ENCODE peak calls at places on chromosomes 16 and 17, in four cellular contexts. I is mesenchymal stem cell, R is trophoblast cell, T is H1. N is an unnamed sample.

GRCh38 chr16:86367291-86368072 is 142.8 kb upstream of the FOXF1 start:
- DNase-seq in T (no peak), I (no peak), R (no peak), N (no peak)

GRCh38 chr16:71927383-71927782 is 32.1 kb downstream of the IST1 start:
- DNase-seq in T (no peak), R (peak; percentile 32), I (peak; percentile 80), N (no peak)

GRCh38 chr16:56369202-56369601 is 56.1 kb downstream of the AMFR start:
- DNase-seq in T (no peak), I (no peak), R (no peak), N (no peak)

GRCh38 chr17:13134106-13134505 is 116.3 kb upstream of the ELAC2 start:
- DNase-seq in T (no peak), R (no peak), I (no peak), N (no peak)

GRCh38 chr16:585351-585750 is 4.5 kb upstream of the RAB40C start:
- DNase-seq in I (no peak), T (no peak), R (no peak), N (no peak)

GRCh38 chr17:81869221-81870154 is 1.6 kb downstream of the ARHGDIA start:
- DNase-seq in R (no peak), I (peak; percentile 70), T (no peak), N (no peak)

GRCh38 chr17:71553381-71553780 is 567.4 kb upstream of the SOX9 start:
- DNase-seq in R (no peak), T (no peak), I (no peak), N (no peak)

GRCh38 chr17:47698749-47699535 is 5.0 kb downstream of the TBKBP1 start:
- DNase-seq in T (no peak), I (peak; percentile 53), R (peak; percentile 29), N (peak; percentile 54)

GRCh38 chr16:72673118-72673517 is 374.8 kb downstream of the ZFHX3 start:
- DNase-seq in T (no peak), I (peak; percentile 18), R (no peak), N (no peak)

GRCh38 chr17:40530988-40531971 is 29.9 kb upstream of the TNS4 start:
- DNase-seq in I (no peak), T (no peak), R (peak; percentile 84), N (no peak)

GRCh38 chr17:19867094-19867653 is 562 bp downstream of the ULK2 start:
- DNase-seq in T (no peak), I (peak; percentile 71), R (no peak), N (peak; percentile 54)

GRCh38 chr17:50909765-50910661 is 43.9 kb upstream of the TOB1 start:
- DNase-seq in T (no peak), R (no peak), I (no peak), N (no peak)

GRCh38 chr16:1135459-1135825 is 17.5 kb upstream of the CACNA1H start:
- DNase-seq in T (no peak), I (no peak), R (no peak), N (no peak)

GRCh38 chr17:30002088-30002487 is 60.7 kb downstream of the EFCAB5 start:
- DNase-seq in T (no peak), R (no peak), I (no peak), N (no peak)

GRCh38 chr17:29568331-29569244 is at the start of gene TP53I13:
- DNase-seq in I (peak; percentile 87), T (no peak), R (peak; percentile 60), N (peak; percentile 86)

GRCh38 chr17:73855933-73856332 is 211.7 kb upstream of the SDK2 start:
- DNase-seq in T (no peak), I (no peak), R (no peak), N (no peak)

GRCh38 chr17:47289302-47289701 is 34.5 kb upstream of the EFCAB13 start:
- DNase-seq in R (no peak), I (no peak), T (no peak), N (no peak)

GRCh38 chr17:15501788-15502187 is 34.4 kb upstream of the CDRT4 start:
- DNase-seq in R (no peak), I (no peak), T (no peak), N (no peak)

GRCh38 chr17:5219536-5219935 is 15.1 kb downstream of the SCIMP start:
- DNase-seq in R (peak; percentile 85), I (no peak), T (no peak), N (no peak)

GRCh38 chr17:65202833-65203571 is 65.8 kb downstream of the RGS9 start:
- DNase-seq in T (no peak), R (no peak), I (no peak), N (no peak)

GRCh38 chr16:31471241-31471874 is 594 bp upstream of the TGFB1I1 start:
- DNase-seq in I (peak; percentile 32), R (no peak), T (no peak), N (no peak)

GRCh38 chr16:73315645-73316044 is 267.7 kb upstream of the ZFHX3 start:
- DNase-seq in T (no peak), R (no peak), I (no peak), N (no peak)

GRCh38 chr16:55552621-55553020 is 13.9 kb upstream of the CAPNS2 start:
- DNase-seq in I (peak; percentile 67), R (peak; percentile 12), T (no peak), N (no peak)

GRCh38 chr16:48053346-48053745 is 102.4 kb downstream of the ABCC12 start:
- DNase-seq in I (peak; percentile 58), R (peak; percentile 84), T (no peak), N (peak; percentile 36)

GRCh38 chr17:80851277-80851925 is 140.2 kb upstream of the CHMP6 start:
- DNase-seq in I (no peak), R (no peak), T (no peak), N (no peak)

GRCh38 chr17:34723875-34724274 is 144.5 kb downstream of the TMEM132E start:
- DNase-seq in T (no peak), R (no peak), I (no peak), N (no peak)

GRCh38 chr17:4003501-4004421 is 39.5 kb upstream of the ATP2A3 start:
- DNase-seq in I (no peak), R (no peak), T (no peak), N (no peak)

GRCh38 chr16:47851026-47851610 is 304.7 kb downstream of the ABCC12 start:
- DNase-seq in I (no peak), T (no peak), R (no peak), N (no peak)

GRCh38 chr16:70430667-70431536 is 8.0 kb downstream of the ST3GAL2 start:
- DNase-seq in R (peak; percentile 54), T (no peak), I (peak; percentile 55), N (no peak)

GRCh38 chr16:9337262-9338032 is 246.0 kb downstream of the HAPSTR1 start:
- DNase-seq in R (no peak), T (no peak), I (no peak), N (no peak)

GRCh38 chr16:84720180-84720579 is 20.4 kb downstream of the USP10 start:
- DNase-seq in T (no peak), I (no peak), R (no peak), N (no peak)

GRCh38 chr17:75530837-75531723 is 5.6 kb downstream of the LLGL2 start:
- DNase-seq in R (no peak), I (no peak), T (no peak), N (no peak)
- H2BK12ac ChIP-seq in R (no peak overlapping the region), I (no peak overlapping the region), T (no peak overlapping the region), N (no peak overlapping the region)

DNA sequence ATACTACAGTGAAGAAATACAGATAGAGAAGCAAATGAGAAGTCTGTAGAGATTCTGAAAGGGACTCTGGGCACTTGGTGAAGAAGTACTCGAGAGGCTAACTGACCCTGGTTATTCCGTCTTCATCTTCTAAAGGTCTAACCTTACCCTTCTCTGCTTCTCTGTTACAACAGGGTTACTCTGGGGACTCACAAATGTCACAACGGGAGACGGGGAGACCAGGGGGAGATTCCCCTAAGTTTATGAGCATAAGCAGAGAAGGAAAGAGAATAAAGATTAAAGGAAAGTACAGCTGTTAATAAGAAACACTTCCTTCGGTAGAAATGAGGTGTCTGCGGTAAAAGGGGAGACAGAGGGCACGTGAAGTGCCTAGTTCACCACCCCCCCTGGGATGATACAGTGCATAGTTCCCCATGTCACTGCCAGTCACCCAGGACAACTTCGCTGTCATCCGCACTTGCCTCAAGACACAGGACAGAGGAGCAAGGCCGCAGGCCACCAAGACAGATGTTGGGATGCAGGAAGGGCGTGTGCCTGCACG is 75.2 kb upstream of the TRAP1 start:
- DNase-seq in R (no peak), I (no peak), T (no peak), N (no peak)
- H3K36me3 ChIP-seq in R (peaks cover 37% of the 10 kb centered on the region), I (peaks cover 32% of the 10 kb centered on the region), T (peaks cover 22% of the 10 kb centered on the region), N (peaks cover 24% of the 10 kb centered on the region)

GRCh38 chr17:1487939-1488825 is 4.3 kb downstream of the MYO1C start:
- DNase-seq in R (peak; percentile 84), T (no peak), I (peak; percentile 88), N (peak; percentile 89)
- H2BK12ac ChIP-seq in R (peak overlapping the region; percentile 21), T (peak overlapping the region; percentile 88), I (peak overlapping the region; percentile 44), N (no peak overlapping the region)

GRCh38 chr17:6868579-6868978 is 37.0 kb upstream of the TEKT1 start:
- DNase-seq in I (no peak), T (no peak), R (peak; percentile 20), N (no peak)
- H3K36me3 ChIP-seq in I (no peaks in the 10 kb centered on the region), T (no peaks in the 10 kb centered on the region), R (no peaks in the 10 kb centered on the region), N (no peaks in the 10 kb centered on the region)

GRCh38 chr16:5709889-5710288 is 612.3 kb upstream of the EEF2KMT start:
- DNase-seq in T (peak; percentile 19), R (no peak), I (no peak), N (peak; percentile 69)

DNA sequence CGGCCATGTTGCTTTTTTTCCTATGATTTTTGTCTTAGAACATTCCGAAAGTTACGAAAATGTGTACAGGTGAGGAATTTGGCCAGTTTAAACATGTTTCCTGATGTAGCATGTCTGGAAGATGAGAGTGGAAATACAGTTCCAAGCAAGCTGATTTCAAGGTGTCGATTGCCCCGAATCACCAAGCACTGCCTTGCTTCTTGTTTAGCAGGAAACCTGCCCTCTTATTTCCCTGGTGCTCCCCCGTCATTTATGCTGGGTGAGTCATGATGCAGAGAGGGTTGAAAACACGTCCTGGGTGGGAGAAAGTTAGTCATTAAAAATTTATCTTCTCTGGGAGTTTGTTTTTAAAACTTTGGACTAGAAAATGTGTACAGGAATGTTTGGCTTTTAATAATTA is 608.6 kb upstream of the EEF2KMT start:
- DNase-seq in I (no peak), T (no peak), R (no peak), N (no peak)
- H2BK12ac ChIP-seq in I (no peak overlapping the region), T (no peak overlapping the region), R (no peak overlapping the region), N (no peak overlapping the region)